ENCODE peak calls at places on chromosomes 3 and 15, in six cellular contexts. K is foreskin fibroblast, Q is cardiac muscle cell, R is G401, Z is cardiac septum, S is astrocyte of the cerebellum. X is an unnamed sample.

GRCh38 chr3:171261487-171261886 is 198.7 kb downstream of the TNIK start:
- DNase-seq in S (no peak), Q (no peak), Z (no peak), R (no peak), K (no peak), X (no peak)

GRCh38 chr3:116001063-116001765 is 377.9 kb downstream of the GAP43 start:
- DNase-seq in Q (peak; percentile 47), K (peak; percentile 51), R (no peak), S (peak; percentile 22), Z (no peak), X (no peak)

GRCh38 chr3:150945226-150945625 is 27.3 kb downstream of the CLRN1 start:
- DNase-seq in Q (peak; percentile 78), S (peak; percentile 86), Z (no peak), K (peak; percentile 92), R (no peak), X (no peak)

GRCh38 chr3:188003188-188004171 is 150.5 kb upstream of the LPP start:
- DNase-seq in K (no peak), S (no peak), Q (no peak), R (peak; percentile 75), Z (no peak), X (no peak)

GRCh38 chr15:29623240-29623639 is 199.0 kb downstream of the TJP1 start:
- DNase-seq in S (no peak), K (no peak), Z (no peak), R (no peak), Q (no peak), X (no peak)

GRCh38 chr15:38864122-38864521 is 299.5 kb upstream of the RASGRP1 start:
- DNase-seq in R (no peak), Z (no peak), Q (peak; percentile 33), K (no peak), S (no peak), X (no peak)

GRCh38 chr15:74763416-74763815 is 14.8 kb downstream of the CYP1A2 start:
- DNase-seq in K (no peak), Z (no peak), R (no peak), S (no peak), Q (no peak), X (no peak)

GRCh38 chr3:195905970-195906864 is 2.1 kb downstream of the TNK2 start:
- DNase-seq in K (peak; percentile 84), S (no peak), Q (no peak), Z (no peak), R (no peak), X (no peak)

GRCh38 chr15:89412906-89413411 is 78.3 kb upstream of the POLG start:
- DNase-seq in R (no peak), Q (no peak), S (no peak), K (no peak), Z (no peak), X (no peak)

GRCh38 chr15:69388259-69388658 is 25.9 kb upstream of the KIF23 start:
- DNase-seq in R (peak; percentile 34), Q (no peak), S (no peak), Z (no peak), K (peak; percentile 84), X (no peak)

GRCh38 chr3:13613343-13614190 is 64.6 kb downstream of the FBLN2 start:
- DNase-seq in Z (no peak), R (no peak), K (no peak), Q (no peak), S (no peak), X (no peak)

GRCh38 chr3:109553573-109554371 is 216.4 kb upstream of the DPPA4 start:
- DNase-seq in S (no peak), Q (no peak), K (no peak), Z (no peak), R (no peak), X (no peak)

GRCh38 chr15:63605816-63606215 is 8.6 kb downstream of the FBXL22 start:
- DNase-seq in Q (no peak), K (no peak), S (no peak), Z (no peak), R (no peak), X (no peak)

GRCh38 chr3:142586803-142587406 is 8.4 kb upstream of the ATR start:
- DNase-seq in K (peak; percentile 93), Z (no peak), S (peak; percentile 70), R (peak; percentile 63), Q (peak; percentile 85), X (peak; percentile 77)

GRCh38 chr15:73386886-73387506 is 18.2 kb upstream of the HCN4 start:
- DNase-seq in R (no peak), Q (no peak), S (no peak), Z (peak; percentile 54), K (no peak), X (no peak)

GRCh38 chr15:40982855-40983254 is 29.6 kb downstream of the CHAC1 start:
- DNase-seq in R (no peak), S (peak; percentile 63), Q (peak; percentile 89), Z (no peak), K (peak; percentile 43), X (no peak)

GRCh38 chr3:74273555-74274402 is 340.7 kb downstream of the CNTN3 start:
- DNase-seq in K (no peak), Q (no peak), R (no peak), Z (no peak), S (no peak), X (no peak)

GRCh38 chr15:53354905-53355304 is 404.6 kb downstream of the WDR72 start:
- DNase-seq in Z (no peak), Q (no peak), S (no peak), K (no peak), R (no peak), X (no peak)

GRCh38 chr3:128549283-128550112 is 56.5 kb upstream of the GATA2 start:
- DNase-seq in S (peak; percentile 31), Q (peak; percentile 98), K (peak; percentile 61), Z (peak; percentile 87), R (no peak), X (no peak)

GRCh38 chr3:46950661-46951241 is 25.8 kb downstream of the CCDC12 start:
- DNase-seq in R (no peak), K (no peak), Z (no peak), Q (no peak), S (no peak), X (no peak)

X was measured in Ammon's horn.